ENCODE peak calls at places on chromosomes 7 and 10, in eight cellular contexts. F is neural progenitor cell; D is GM23248; W is IMR-90; S is GM23338; C is kidney epithelial cell; B is CD8-positive, alpha-beta memory T cell; X is hepatocyte. L is an unnamed sample. For H3K27me3, the result is how much of the 10 kb centered on the place peaks cover.

GRCh38 chr10:29858352-29859267 is 200.8 kb downstream of the JCAD start:
- DNase-seq in F (peak), D (peak), W (peak), S (peak), C (peak), B (no peak), X (peak), L (peak)

GRCh38 chr7:64602518-64602917 is 39.6 kb upstream of the ZNF680 start:
- DNase-seq in F (no peak), D (peak), W (peak), S (no peak), C (no peak), B (no peak), X (no peak), L (no peak)

GRCh38 chr7:22433710-22434460 is 66.1 kb downstream of the STEAP1B start:
- DNase-seq in F (peak), D (peak), W (peak), S (peak), C (no peak), B (no peak), X (no peak), L (no peak)

GRCh38 chr7:90163534-90163933 is 9.3 kb downstream of the STEAP1 start:
- DNase-seq in F (no peak), D (no peak), W (no peak), S (no peak), C (no peak), B (no peak), X (no peak), L (no peak)

GRCh38 chr7:7178906-7179305 is 3.4 kb upstream of the C1GALT1 start:
- DNase-seq in F (no peak), D (peak), W (no peak), S (no peak), C (peak), B (no peak), X (no peak), L (no peak)

GRCh38 chr10:103895458-103896186 is 22.4 kb downstream of the STN1 start:
- DNase-seq in F (no peak), D (peak), W (peak), S (no peak), C (no peak), B (no peak), X (no peak), L (no peak)

GRCh38 chr10:98320476-98321202 is 52.6 kb upstream of the LOXL4 start:
- DNase-seq in F (no peak), D (no peak), W (no peak), S (no peak), C (no peak), B (no peak), X (no peak), L (no peak)

GRCh38 chr7:3092468-3092867 is 48.8 kb upstream of the CARD11 start:
- DNase-seq in F (no peak), D (no peak), W (peak), S (no peak), C (no peak), B (peak), X (no peak), L (no peak)

GRCh38 chr10:98423691-98424120 is 8.7 kb upstream of the PYROXD2 start:
- DNase-seq in F (peak), D (no peak), W (no peak), S (peak), C (no peak), B (no peak), X (peak), L (peak)

GRCh38 chr10:84308481-84309304 is 19.7 kb upstream of the CCSER2 start:
- DNase-seq in F (no peak), D (peak), W (peak), S (no peak), C (peak), B (peak), X (no peak), L (no peak)

GRCh38 chr7:155470686-155471638 is 13.0 kb downstream of the EN2 start:
- DNase-seq in F (no peak), D (peak), W (no peak), S (peak), C (no peak), B (no peak), X (no peak), L (peak)

GRCh38 chr7:114589436-114589835 is 174.8 kb downstream of the FOXP2 start:
- DNase-seq in F (peak), D (no peak), W (no peak), S (no peak), C (no peak), B (no peak), X (peak), L (no peak)

GRCh38 chr7:128448751-128449300 is 6.9 kb upstream of the HILPDA start:
- DNase-seq in F (no peak), D (no peak), W (no peak), S (no peak), C (no peak), B (no peak), X (no peak), L (no peak)

GRCh38 chr10:75294031-75294437 is 58.3 kb upstream of the COMTD1 start:
- DNase-seq in F (no peak), D (peak), W (no peak), S (no peak), C (no peak), B (no peak), X (no peak), L (peak)

GRCh38 chr10:117997673-117998072 is 49.1 kb downstream of the RAB11FIP2 start:
- DNase-seq in F (no peak), D (no peak), W (no peak), S (no peak), C (no peak), B (no peak), X (no peak), L (no peak)

GRCh38 chr10:3067045-3067858 is at the start of gene PFKP:
- DNase-seq in F (peak), D (peak), W (no peak), S (peak), C (no peak), B (peak), X (peak), L (peak)

GRCh38 chr10:182441-183201 is 47.4 kb downstream of the ZMYND11 start:
- DNase-seq in F (no peak), D (no peak), W (peak), S (no peak), C (no peak), B (no peak), X (no peak), L (no peak)

GRCh38 chr7:143490719-143491306 is 13.1 kb downstream of the TAS2R41 start:
- DNase-seq in F (peak), D (peak), W (no peak), S (peak), C (no peak), B (no peak), X (peak), L (peak)
- H3K4me3 ChIP-seq in F (no peak), D (no peak), W (no peak), S (no peak), C (no peak), B (no peak), X (no peak), L (no peak)

GRCh38 chr10:43272030-43272429 is 5.2 kb upstream of the RASGEF1A start:
- DNase-seq in F (no peak), D (no peak), W (no peak), S (no peak), C (no peak), B (no peak), X (no peak), L (no peak)
- H3K27me3 ChIP-seq in F (under half), D (half or more), W (under half), S (under half), C (under half), B (under half), X (half or more), L (under half)

GRCh38 chr10:43417950-43418768 is 9.2 kb upstream of the HNRNPF start:
- DNase-seq in F (no peak), D (no peak), W (no peak), S (no peak), C (no peak), B (peak), X (no peak), L (no peak)
- H3K4me3 ChIP-seq in F (no peak), D (no peak), W (no peak), S (no peak), C (no peak), B (no peak), X (no peak), L (no peak)

DNA sequence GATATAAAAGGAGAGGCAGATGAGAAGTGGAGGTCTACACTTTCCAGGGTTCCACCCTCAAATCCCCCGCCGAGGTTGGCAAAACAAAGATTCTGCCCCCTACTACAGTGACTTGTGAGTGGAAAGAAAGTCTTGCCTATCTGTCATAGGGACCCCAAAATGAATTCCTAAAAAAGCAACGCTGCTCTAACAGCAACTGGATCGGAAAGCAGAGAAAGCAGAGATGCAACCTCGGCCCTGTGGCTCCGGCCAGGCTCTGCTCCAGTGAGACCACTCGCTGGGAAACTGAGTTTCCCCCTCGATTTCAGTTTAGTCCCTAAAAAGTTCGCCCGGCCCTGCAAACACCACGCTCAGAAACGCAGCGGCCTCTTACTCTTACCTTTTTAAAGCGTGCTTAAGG is 297.9 kb upstream of the NFE2L3 start:
- DNase-seq in F (peak), D (peak), W (no peak), S (no peak), C (no peak), B (no peak), X (no peak), L (no peak)
- H3K27me3 ChIP-seq in F (half or more), D (under half), W (under half), S (half or more), C (under half), B (half or more), X (under half), L (half or more)

GRCh38 chr7:100432621-100433275 is 3.1 kb downstream of the MEPCE start:
- DNase-seq in F (no peak), D (no peak), W (no peak), S (no peak), C (no peak), B (no peak), X (no peak), L (peak)
- H3K4me3 ChIP-seq in F (peak), D (no peak), W (no peak), S (peak), C (no peak), B (no peak), X (no peak), L (no peak)